ENCODE peak calls at places on chromosomes 5 and 9, in ten cellular contexts. One of them, this sample, is unnamed. For H3K9me2, the result is how much of the 10 kb centered on the place peaks cover.

GRCh38 chr9:22010881-22011625 is 1.9 kb upstream of the CDKN2B start:
- DNase-seq in hepatocyte: peak
- DNase-seq in SK-N-SH: no peak
- DNase-seq in OCI-LY7: peak
- DNase-seq in PC-9: no peak
- DNase-seq in HCT116: no peak
- DNase-seq in GM23248: peak
- DNase-seq in PC-3: no peak
- DNase-seq in Karpas-422: no peak
- DNase-seq in MM.1S: no peak
- DNase-seq in this sample: peak

GRCh38 chr9:130845901-130846381 is 10.9 kb downstream of the ABL1 start:
- DNase-seq in GM23248: peak
- DNase-seq in Karpas-422: no peak
- DNase-seq in PC-3: peak
- DNase-seq in SK-N-SH: peak
- DNase-seq in HCT116: no peak
- DNase-seq in PC-9: no peak
- DNase-seq in OCI-LY7: no peak
- DNase-seq in hepatocyte: peak
- DNase-seq in MM.1S: no peak
- DNase-seq in this sample: no peak

GRCh38 chr9:104088416-104088815 is 5.7 kb upstream of the SMC2 start:
- DNase-seq in MM.1S: no peak
- DNase-seq in PC-3: no peak
- DNase-seq in GM23248: peak
- DNase-seq in Karpas-422: no peak
- DNase-seq in hepatocyte: no peak
- DNase-seq in SK-N-SH: no peak
- DNase-seq in PC-9: no peak
- DNase-seq in HCT116: no peak
- DNase-seq in OCI-LY7: no peak
- DNase-seq in this sample: no peak

GRCh38 chr9:129459550-129460322 is 161.2 kb downstream of the C9orf50 start:
- DNase-seq in hepatocyte: no peak
- DNase-seq in SK-N-SH: no peak
- DNase-seq in MM.1S: no peak
- DNase-seq in HCT116: no peak
- DNase-seq in OCI-LY7: peak
- DNase-seq in Karpas-422: no peak
- DNase-seq in PC-9: no peak
- DNase-seq in GM23248: peak
- DNase-seq in PC-3: no peak
- DNase-seq in this sample: no peak

GRCh38 chr5:177374211-177374610 is 10.0 kb upstream of the SLC34A1 start:
- DNase-seq in Karpas-422: no peak
- DNase-seq in OCI-LY7: no peak
- DNase-seq in SK-N-SH: no peak
- DNase-seq in MM.1S: no peak
- DNase-seq in HCT116: no peak
- DNase-seq in GM23248: no peak
- DNase-seq in hepatocyte: no peak
- DNase-seq in PC-3: no peak
- DNase-seq in PC-9: no peak
- DNase-seq in this sample: no peak

GRCh38 chr5:595285-595684 is 16.9 kb upstream of the CEP72 start:
- DNase-seq in MM.1S: no peak
- DNase-seq in PC-3: no peak
- DNase-seq in Karpas-422: no peak
- DNase-seq in GM23248: no peak
- DNase-seq in SK-N-SH: no peak
- DNase-seq in hepatocyte: no peak
- DNase-seq in HCT116: no peak
- DNase-seq in PC-9: no peak
- DNase-seq in OCI-LY7: no peak
- DNase-seq in this sample: no peak

GRCh38 chr9:23081377-23081776 is 634.8 kb downstream of the DMRTA1 start:
- DNase-seq in PC-9: no peak
- DNase-seq in SK-N-SH: no peak
- DNase-seq in PC-3: no peak
- DNase-seq in MM.1S: no peak
- DNase-seq in GM23248: no peak
- DNase-seq in Karpas-422: no peak
- DNase-seq in hepatocyte: no peak
- DNase-seq in OCI-LY7: no peak
- DNase-seq in HCT116: no peak
- DNase-seq in this sample: peak

GRCh38 chr5:128775537-128775936 is 189.8 kb upstream of the SLC27A6 start:
- DNase-seq in SK-N-SH: no peak
- DNase-seq in hepatocyte: no peak
- DNase-seq in PC-3: no peak
- DNase-seq in MM.1S: no peak
- DNase-seq in Karpas-422: no peak
- DNase-seq in GM23248: no peak
- DNase-seq in OCI-LY7: no peak
- DNase-seq in HCT116: no peak
- DNase-seq in PC-9: no peak
- DNase-seq in this sample: no peak

GRCh38 chr5:14399054-14399657 is 182.4 kb upstream of the OTULINL start:
- DNase-seq in SK-N-SH: peak
- DNase-seq in hepatocyte: peak
- DNase-seq in OCI-LY7: peak
- DNase-seq in PC-3: peak
- DNase-seq in Karpas-422: peak
- DNase-seq in HCT116: peak
- DNase-seq in MM.1S: peak
- DNase-seq in PC-9: peak
- DNase-seq in GM23248: peak
- DNase-seq in this sample: peak

GRCh38 chr5:109929371-109929770 is 239.6 kb downstream of the MAN2A1 start:
- DNase-seq in SK-N-SH: no peak
- DNase-seq in PC-9: no peak
- DNase-seq in HCT116: no peak
- DNase-seq in GM23248: no peak
- DNase-seq in PC-3: no peak
- DNase-seq in hepatocyte: no peak
- DNase-seq in MM.1S: no peak
- DNase-seq in Karpas-422: no peak
- DNase-seq in OCI-LY7: no peak
- DNase-seq in this sample: no peak

GRCh38 chr9:129141066-129142041 is 30.1 kb downstream of the PTPA start:
- DNase-seq in Karpas-422: peak
- DNase-seq in OCI-LY7: peak
- DNase-seq in SK-N-SH: no peak
- DNase-seq in PC-9: no peak
- DNase-seq in GM23248: peak
- DNase-seq in hepatocyte: peak
- DNase-seq in PC-3: no peak
- DNase-seq in MM.1S: no peak
- DNase-seq in HCT116: no peak
- DNase-seq in this sample: no peak

GRCh38 chr9:5869315-5870019 is 21.2 kb upstream of the MLANA start:
- DNase-seq in PC-9: no peak
- DNase-seq in OCI-LY7: peak
- DNase-seq in PC-3: peak
- DNase-seq in GM23248: peak
- DNase-seq in Karpas-422: peak
- DNase-seq in HCT116: peak
- DNase-seq in hepatocyte: no peak
- DNase-seq in SK-N-SH: no peak
- DNase-seq in MM.1S: no peak
- DNase-seq in this sample: peak

GRCh38 chr9:94911211-94911610 is 184.7 kb downstream of the AOPEP start:
- DNase-seq in HCT116: no peak
- DNase-seq in SK-N-SH: no peak
- DNase-seq in Karpas-422: no peak
- DNase-seq in PC-3: no peak
- DNase-seq in OCI-LY7: no peak
- DNase-seq in hepatocyte: no peak
- DNase-seq in GM23248: no peak
- DNase-seq in MM.1S: no peak
- DNase-seq in PC-9: no peak
- DNase-seq in this sample: no peak

GRCh38 chr5:143707797-143708196 is 104.2 kb upstream of the HMHB1 start:
- DNase-seq in hepatocyte: no peak
- DNase-seq in HCT116: no peak
- DNase-seq in PC-3: no peak
- DNase-seq in GM23248: peak
- DNase-seq in MM.1S: no peak
- DNase-seq in SK-N-SH: no peak
- DNase-seq in PC-9: no peak
- DNase-seq in OCI-LY7: no peak
- DNase-seq in Karpas-422: no peak
- DNase-seq in this sample: no peak

GRCh38 chr5:175796536-175797499 is 74.6 kb upstream of the CPLX2 start:
- DNase-seq in GM23248: peak
- DNase-seq in HCT116: peak
- DNase-seq in PC-3: peak
- DNase-seq in PC-9: no peak
- DNase-seq in SK-N-SH: peak
- DNase-seq in hepatocyte: peak
- DNase-seq in MM.1S: peak
- DNase-seq in OCI-LY7: no peak
- DNase-seq in Karpas-422: no peak
- DNase-seq in this sample: peak

GRCh38 chr9:121739971-121740370 is 88.5 kb downstream of the DAB2IP start:
- DNase-seq in Karpas-422: no peak
- DNase-seq in MM.1S: no peak
- DNase-seq in OCI-LY7: no peak
- DNase-seq in HCT116: no peak
- DNase-seq in GM23248: no peak
- DNase-seq in hepatocyte: no peak
- DNase-seq in SK-N-SH: no peak
- DNase-seq in PC-9: no peak
- DNase-seq in PC-3: no peak
- DNase-seq in this sample: no peak
- H3K9me2 ChIP-seq in Karpas-422: under half
- H3K9me2 ChIP-seq in MM.1S: under half
- H3K9me2 ChIP-seq in OCI-LY7: under half
- H3K9me2 ChIP-seq in HCT116: under half
- H3K9me2 ChIP-seq in GM23248: under half
- H3K9me2 ChIP-seq in hepatocyte: under half
- H3K9me2 ChIP-seq in SK-N-SH: under half
- H3K9me2 ChIP-seq in PC-9: under half
- H3K9me2 ChIP-seq in PC-3: under half
- H3K9me2 ChIP-seq in this sample: under half

GRCh38 chr5:61307196-61307590 is 24.9 kb upstream of the ZSWIM6 start:
- DNase-seq in HCT116: no peak
- DNase-seq in Karpas-422: no peak
- DNase-seq in SK-N-SH: no peak
- DNase-seq in OCI-LY7: no peak
- DNase-seq in PC-3: no peak
- DNase-seq in PC-9: no peak
- DNase-seq in GM23248: no peak
- DNase-seq in MM.1S: no peak
- DNase-seq in hepatocyte: no peak
- DNase-seq in this sample: no peak
- H3K4me3 ChIP-seq in HCT116: no peak
- H3K4me3 ChIP-seq in Karpas-422: no peak
- H3K4me3 ChIP-seq in SK-N-SH: no peak
- H3K4me3 ChIP-seq in OCI-LY7: no peak
- H3K4me3 ChIP-seq in PC-3: no peak
- H3K4me3 ChIP-seq in PC-9: no peak
- H3K4me3 ChIP-seq in GM23248: peak
- H3K4me3 ChIP-seq in MM.1S: peak
- H3K4me3 ChIP-seq in hepatocyte: no peak
- H3K4me3 ChIP-seq in this sample: no peak

GRCh38 chr9:79341561-79341960 is 230.2 kb upstream of the TLE4 start:
- DNase-seq in OCI-LY7: no peak
- DNase-seq in hepatocyte: no peak
- DNase-seq in PC-9: no peak
- DNase-seq in MM.1S: no peak
- DNase-seq in GM23248: no peak
- DNase-seq in Karpas-422: no peak
- DNase-seq in PC-3: peak
- DNase-seq in SK-N-SH: no peak
- DNase-seq in HCT116: no peak
- DNase-seq in this sample: no peak
- H3K9me2 ChIP-seq in OCI-LY7: under half
- H3K9me2 ChIP-seq in hepatocyte: under half
- H3K9me2 ChIP-seq in PC-9: under half
- H3K9me2 ChIP-seq in MM.1S: under half
- H3K9me2 ChIP-seq in GM23248: under half
- H3K9me2 ChIP-seq in Karpas-422: under half
- H3K9me2 ChIP-seq in PC-3: under half
- H3K9me2 ChIP-seq in SK-N-SH: under half
- H3K9me2 ChIP-seq in HCT116: under half
- H3K9me2 ChIP-seq in this sample: under half

GRCh38 chr5:56054651-56055050 is 59.9 kb upstream of the IL6ST start:
- DNase-seq in hepatocyte: no peak
- DNase-seq in OCI-LY7: no peak
- DNase-seq in PC-3: no peak
- DNase-seq in SK-N-SH: no peak
- DNase-seq in MM.1S: no peak
- DNase-seq in GM23248: peak
- DNase-seq in Karpas-422: no peak
- DNase-seq in PC-9: no peak
- DNase-seq in HCT116: no peak
- DNase-seq in this sample: no peak
- H3K4me3 ChIP-seq in hepatocyte: no peak
- H3K4me3 ChIP-seq in OCI-LY7: no peak
- H3K4me3 ChIP-seq in PC-3: no peak
- H3K4me3 ChIP-seq in SK-N-SH: no peak
- H3K4me3 ChIP-seq in MM.1S: no peak
- H3K4me3 ChIP-seq in GM23248: no peak
- H3K4me3 ChIP-seq in Karpas-422: no peak
- H3K4me3 ChIP-seq in PC-9: no peak
- H3K4me3 ChIP-seq in HCT116: no peak
- H3K4me3 ChIP-seq in this sample: no peak

GRCh38 chr5:16521561-16522090 is 56.0 kb upstream of the ZNF622 start:
- DNase-seq in hepatocyte: peak
- DNase-seq in PC-3: no peak
- DNase-seq in MM.1S: no peak
- DNase-seq in Karpas-422: no peak
- DNase-seq in PC-9: no peak
- DNase-seq in HCT116: no peak
- DNase-seq in OCI-LY7: no peak
- DNase-seq in SK-N-SH: no peak
- DNase-seq in GM23248: no peak
- DNase-seq in this sample: no peak
- H3K9me2 ChIP-seq in hepatocyte: under half
- H3K9me2 ChIP-seq in PC-3: under half
- H3K9me2 ChIP-seq in MM.1S: under half
- H3K9me2 ChIP-seq in Karpas-422: under half
- H3K9me2 ChIP-seq in PC-9: under half
- H3K9me2 ChIP-seq in HCT116: under half
- H3K9me2 ChIP-seq in OCI-LY7: under half
- H3K9me2 ChIP-seq in SK-N-SH: under half
- H3K9me2 ChIP-seq in GM23248: under half
- H3K9me2 ChIP-seq in this sample: under half

This sample was measured in GM23338.